ENCODE peak calls at places on chromosome 14, in eight cellular contexts. Q is small intestine, M is Peyer's patch, V is mesendoderm, G is endodermal cell, Z is fibroblast of lung, H is pancreas, I is left ventricle myocardium inferior. L is an unnamed sample. For H3K4me1 and H3K36me3, the result is how much of the 10 kb centered on the place peaks cover.

GRCh38 chr14:67343601-67344230 is 15.9 kb downstream of the ATP6V1D start:
- DNase-seq in Q (no peak), M (no peak), V (no peak), G (no peak), Z (no peak), H (no peak), I (no peak), L (no peak)

GRCh38 chr14:101620039-101620788 is 58.9 kb downstream of the DIO3 start:
- DNase-seq in Q (no peak), M (no peak), V (no peak), G (no peak), Z (no peak), H (no peak), I (no peak), L (no peak)

GRCh38 chr14:55434805-55435174 is 5.6 kb downstream of the TBPL2 start:
- DNase-seq in Q (peak), M (no peak), V (no peak), G (no peak), Z (no peak), H (no peak), I (no peak), L (peak)

GRCh38 chr14:75196468-75196867 is 20.1 kb upstream of the TMED10 start:
- DNase-seq in Q (peak), M (no peak), V (no peak), G (peak), Z (no peak), H (no peak), I (no peak), L (peak)

GRCh38 chr14:30559638-30560071 is 697 bp downstream of the G2E3 start:
- DNase-seq in Q (peak), M (no peak), V (peak), G (peak), Z (peak), H (no peak), I (no peak), L (peak)

GRCh38 chr14:33647385-33647786 is 303.5 kb downstream of the EGLN3 start:
- DNase-seq in Q (no peak), M (no peak), V (peak), G (no peak), Z (peak), H (no peak), I (no peak), L (no peak)

GRCh38 chr14:45003924-45004323 is 41.9 kb downstream of the TOGARAM1 start:
- DNase-seq in Q (no peak), M (no peak), V (no peak), G (no peak), Z (no peak), H (no peak), I (no peak), L (no peak)

GRCh38 chr14:50839048-50839447 is 8.1 kb upstream of the NIN start:
- DNase-seq in Q (no peak), M (no peak), V (no peak), G (no peak), Z (no peak), H (no peak), I (no peak), L (no peak)

GRCh38 chr14:67943947-67944346 is 124.4 kb downstream of the RAD51B start:
- DNase-seq in Q (peak), M (peak), V (peak), G (peak), Z (peak), H (peak), I (peak), L (peak)

GRCh38 chr14:44030963-44031362 is 476.1 kb downstream of the FSCB start:
- DNase-seq in Q (no peak), M (no peak), V (peak), G (peak), Z (no peak), H (no peak), I (no peak), L (no peak)

GRCh38 chr14:98070521-98070920 is 1201.5 kb downstream of the BCL11B start:
- DNase-seq in Q (no peak), M (no peak), V (peak), G (no peak), Z (no peak), H (no peak), I (no peak), L (no peak)

GRCh38 chr14:20658246-20658645 is 16.8 kb upstream of the OR6S1 start:
- DNase-seq in Q (no peak), M (no peak), V (no peak), G (no peak), Z (no peak), H (no peak), I (no peak), L (no peak)

GRCh38 chr14:81990312-81990761 is 456.7 kb upstream of the SEL1L start:
- DNase-seq in Q (peak), M (no peak), V (peak), G (peak), Z (peak), H (no peak), I (no peak), L (peak)

DNA sequence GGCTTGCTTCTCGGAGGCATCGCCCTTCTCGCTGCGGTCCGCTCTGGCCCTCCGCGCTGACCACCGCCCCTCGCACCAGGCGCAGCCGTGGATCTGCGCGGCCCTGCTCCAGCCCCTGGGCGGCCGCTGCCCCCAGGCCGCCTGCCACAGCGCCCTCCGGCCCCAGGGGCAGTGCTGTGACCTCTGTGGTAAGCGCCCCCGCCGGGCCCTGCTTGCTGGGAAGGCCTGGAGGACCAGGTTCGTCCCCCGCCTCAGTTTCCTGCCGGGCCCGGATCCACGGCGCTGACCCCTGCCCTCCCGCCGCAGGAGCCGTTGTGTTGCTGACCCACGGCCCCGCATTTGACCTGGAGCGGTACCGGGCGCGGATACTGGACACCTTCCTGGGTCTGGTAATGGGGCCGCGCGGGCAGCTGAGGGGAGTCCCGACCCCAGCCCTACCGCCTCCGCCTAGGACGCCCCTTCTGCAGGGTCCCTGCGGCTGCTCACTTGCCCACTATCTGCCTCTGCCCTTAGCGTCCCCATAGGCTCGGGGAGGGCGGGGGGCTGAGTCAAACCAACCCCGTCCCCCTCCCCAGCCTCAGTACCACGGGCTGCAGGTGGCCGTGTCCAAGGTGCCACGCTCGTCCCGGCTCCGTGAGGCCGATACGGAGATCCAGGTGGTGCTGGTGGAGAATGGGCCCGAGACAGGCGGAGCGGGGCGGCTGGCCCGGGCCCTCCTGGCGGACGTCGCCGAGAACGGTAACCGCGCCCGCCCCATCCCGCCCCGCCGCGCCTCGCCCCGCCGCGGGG is 7.1 kb downstream of the AMN start:
- DNase-seq in Q (peak), M (no peak), V (no peak), G (peak), Z (no peak), H (no peak), I (no peak), L (peak)
- H3K4me3 ChIP-seq in Q (peak), M (peak), V (no peak), G (peak), Z (no peak), H (no peak), I (peak), L (peak)

DNA sequence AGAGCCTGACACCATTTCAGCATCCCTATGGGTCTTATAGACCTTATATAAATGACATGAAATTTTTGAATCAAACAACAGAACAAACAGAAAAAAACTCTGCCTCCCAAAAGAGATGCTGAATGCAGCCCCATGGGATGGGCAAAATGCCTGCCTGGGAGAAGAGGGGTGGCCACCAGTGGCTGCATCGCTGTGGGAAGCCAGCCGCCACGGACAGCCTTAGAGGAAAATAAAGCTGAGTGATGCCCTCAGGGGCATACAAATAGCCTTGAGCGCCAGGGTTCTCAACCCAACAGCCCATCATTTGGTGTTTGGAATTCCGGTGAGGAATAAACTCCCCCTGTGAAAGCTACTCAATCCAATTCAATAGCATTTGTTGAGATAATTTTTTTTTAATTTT is 22.9 kb downstream of the SYNE3 start:
- DNase-seq in Q (no peak), M (no peak), V (no peak), G (no peak), Z (no peak), H (no peak), I (no peak), L (no peak)
- H3K4me1 ChIP-seq in Q (under half), M (half or more), V (under half), G (under half), Z (under half), H (under half), I (half or more), L (under half)

GRCh38 chr14:90042587-90043252 is 19.1 kb upstream of the KCNK13 start:
- DNase-seq in Q (no peak), M (no peak), V (no peak), G (no peak), Z (no peak), H (no peak), I (no peak), L (no peak)
- H3K36me3 ChIP-seq in Q (under half), M (under half), V (under half), G (under half), Z (under half), H (under half), I (under half), L (under half)

DNA sequence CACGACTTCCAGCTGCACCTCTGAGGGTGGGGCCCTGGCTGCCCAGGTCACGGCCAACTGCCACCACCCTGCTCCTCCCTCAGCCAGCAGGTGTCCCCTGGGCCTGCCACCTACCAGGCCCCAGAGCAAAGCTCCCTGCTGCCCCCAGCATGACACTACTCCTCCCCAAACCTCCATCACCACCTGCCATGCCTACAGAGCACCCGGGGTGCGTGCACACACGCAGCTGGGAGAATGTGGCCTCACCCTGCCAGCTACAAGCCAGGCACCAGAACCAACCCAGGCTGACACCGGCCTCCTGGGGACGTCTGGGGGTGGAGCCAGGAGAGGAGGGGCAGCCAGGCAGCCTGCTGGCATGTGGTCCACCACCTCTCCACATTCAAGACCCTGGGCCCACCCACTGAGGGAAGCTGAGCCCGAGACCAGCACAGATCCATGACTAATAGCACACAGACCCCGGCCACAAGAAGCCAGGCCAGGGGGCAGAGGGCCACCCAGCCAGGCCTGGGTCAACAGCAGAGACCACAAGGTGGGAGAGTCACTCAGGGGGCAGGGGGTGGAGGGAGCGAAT is 3.4 kb downstream of the JAG2 start:
- DNase-seq in Q (peak), M (no peak), V (no peak), G (no peak), Z (no peak), H (no peak), I (no peak), L (no peak)
- H3K4me3 ChIP-seq in Q (no peak), M (no peak), V (no peak), G (no peak), Z (no peak), H (no peak), I (peak), L (no peak)

DNA sequence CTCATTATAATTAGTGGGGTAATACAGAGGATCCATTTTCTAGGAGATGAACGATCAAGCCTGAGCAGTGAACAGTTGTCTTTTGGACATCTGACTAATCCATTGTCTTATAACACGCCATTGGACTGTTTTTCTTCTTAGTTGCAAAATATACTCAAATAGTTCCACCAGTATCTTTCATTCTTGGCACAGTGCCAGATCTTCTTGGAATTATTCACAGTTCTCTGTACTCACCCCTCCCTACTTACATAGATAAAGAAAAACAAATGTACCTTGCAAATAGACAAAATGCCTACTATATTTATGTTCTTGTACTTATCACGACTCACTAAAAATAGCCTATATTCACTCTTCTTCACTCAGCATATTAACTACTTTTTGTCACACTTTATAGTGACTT is 3.8 kb downstream of the CBLN3 start:
- DNase-seq in Q (peak), M (no peak), V (no peak), G (no peak), Z (peak), H (no peak), I (no peak), L (peak)
- H3K4me1 ChIP-seq in Q (under half), M (under half), V (under half), G (under half), Z (under half), H (under half), I (under half), L (under half)

DNA sequence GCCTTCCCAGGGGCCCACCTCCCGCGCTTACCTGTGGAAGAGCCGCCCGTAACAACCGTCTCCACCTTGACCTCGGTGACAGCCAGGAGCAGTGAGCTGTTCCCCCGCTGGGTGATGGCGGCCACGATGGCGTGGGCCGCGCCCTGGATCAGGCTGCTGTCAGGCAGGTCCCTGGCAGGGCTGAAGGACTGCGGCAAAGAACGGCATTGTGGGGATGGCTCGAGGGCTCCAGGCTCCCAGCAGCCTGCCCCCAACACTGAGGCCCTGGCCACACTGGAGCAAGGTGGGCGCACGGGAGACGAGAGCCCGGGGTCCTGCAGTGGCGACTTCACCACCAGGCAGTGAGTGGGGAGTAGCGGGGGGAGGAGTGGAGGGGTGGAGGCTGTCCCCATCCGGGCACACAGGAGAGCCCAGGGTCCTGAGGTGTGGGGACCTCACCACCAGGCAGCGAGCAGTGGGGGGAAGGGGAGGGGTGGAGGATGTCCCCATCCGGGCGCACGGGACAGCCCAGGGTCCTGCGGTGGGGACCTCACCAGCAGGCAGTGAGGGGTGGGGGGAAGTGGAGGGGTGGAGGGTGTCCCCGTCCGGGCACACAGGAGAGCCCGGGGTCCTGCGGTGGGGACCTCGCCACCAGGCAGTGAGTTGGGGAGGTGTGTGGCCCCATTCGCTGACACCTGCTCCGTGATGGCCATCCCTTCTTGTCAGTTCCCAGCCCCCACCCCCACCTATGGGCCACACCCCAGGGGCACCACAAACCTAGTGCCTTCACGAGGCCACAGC is 24.9 kb downstream of the JAG2 start:
- DNase-seq in Q (no peak), M (no peak), V (no peak), G (peak), Z (no peak), H (no peak), I (no peak), L (no peak)
- H3K36me3 ChIP-seq in Q (under half), M (under half), V (under half), G (under half), Z (under half), H (under half), I (half or more), L (under half)

GRCh38 chr14:69615471-69616407 is 4.3 kb downstream of the SUSD6 start:
- DNase-seq in Q (peak), M (peak), V (no peak), G (no peak), Z (peak), H (no peak), I (no peak), L (no peak)
- H3K4me3 ChIP-seq in Q (no peak), M (peak), V (no peak), G (no peak), Z (no peak), H (no peak), I (peak), L (no peak)

GRCh38 chr14:22429546-22429945 is 159.5 kb downstream of the DAD1 start:
- DNase-seq in Q (no peak), M (no peak), V (no peak), G (no peak), Z (no peak), H (no peak), I (no peak), L (no peak)
- H3K4me1 ChIP-seq in Q (under half), M (under half), V (under half), G (under half), Z (under half), H (under half), I (under half), L (under half)